ENCODE peak calls at places on chromosomes 11 and 22, in nine cellular contexts. J, Q, T, L, E, X, K, F and O are unnamed samples.

GRCh38 chr11:108947654-108948570 is 283.0 kb downstream of the DDX10 start:
- DNase-seq in J (no peak), E (no peak), X (no peak), F (peak), K (no peak), T (no peak), Q (no peak), L (no peak), O (no peak)

GRCh38 chr22:32396746-32397145 is 15.3 kb downstream of the RTCB start:
- DNase-seq in T (no peak), J (no peak), E (no peak), X (no peak), F (no peak), Q (no peak), L (peak), K (no peak), O (no peak)

GRCh38 chr22:23058481-23059336 is 11.6 kb upstream of the GNAZ start:
- DNase-seq in J (no peak), F (no peak), L (peak), Q (no peak), T (no peak), X (peak), E (no peak), K (no peak), O (no peak)

GRCh38 chr11:3642071-3642951 is 519 bp upstream of the ART5 start:
- DNase-seq in Q (peak), J (no peak), X (no peak), E (peak), L (peak), F (peak), T (peak), K (peak), O (peak)

GRCh38 chr11:104918113-104918824 is 20.0 kb upstream of the CASP12 start:
- DNase-seq in T (no peak), L (no peak), Q (no peak), J (no peak), E (peak), F (no peak), K (no peak), X (no peak), O (no peak)

GRCh38 chr11:33687733-33688479 is 12.7 kb downstream of the C11orf91 start:
- DNase-seq in F (no peak), K (peak), X (no peak), J (no peak), T (no peak), E (peak), Q (peak), L (no peak), O (no peak)

GRCh38 chr11:59560290-59560701 is 49.0 kb downstream of the OR4D9 start:
- DNase-seq in Q (peak), E (peak), J (no peak), X (no peak), F (peak), L (no peak), T (peak), K (peak), O (peak)

GRCh38 chr11:74347381-74347780 is 35.9 kb upstream of the P4HA3 start:
- DNase-seq in E (no peak), K (no peak), F (no peak), T (no peak), L (no peak), J (no peak), Q (no peak), X (no peak), O (no peak)

GRCh38 chr11:57514538-57515331 is 767 bp downstream of the SLC43A1 start:
- DNase-seq in F (peak), J (peak), L (peak), X (no peak), K (peak), E (peak), Q (no peak), T (peak), O (peak)

GRCh38 chr22:47297261-47298016 is 535.0 kb downstream of the TBC1D22A start:
- DNase-seq in L (no peak), T (no peak), X (peak), K (no peak), F (no peak), Q (no peak), E (no peak), J (no peak), O (no peak)

GRCh38 chr11:27699242-27699925 is 871 bp downstream of the BDNF start:
- DNase-seq in J (no peak), T (no peak), E (no peak), F (peak), K (peak), Q (no peak), L (no peak), X (no peak), O (no peak)

GRCh38 chr11:8261921-8262551 is 1.6 kb downstream of the LMO1 start:
- DNase-seq in Q (no peak), K (peak), F (no peak), T (no peak), E (no peak), L (peak), J (no peak), X (peak), O (no peak)

GRCh38 chr22:25159028-25159427 is 40.6 kb upstream of the CRYBB3 start:
- DNase-seq in F (no peak), L (no peak), J (no peak), X (no peak), K (no peak), E (no peak), T (no peak), Q (no peak), O (no peak)

GRCh38 chr11:12083380-12083779 is 27.0 kb upstream of the MICAL2 start:
- DNase-seq in L (no peak), K (peak), X (no peak), E (no peak), F (no peak), T (no peak), Q (no peak), J (no peak), O (no peak)

GRCh38 chr22:32996702-32997101 is 61.5 kb downstream of the SYN3 start:
- DNase-seq in J (no peak), Q (no peak), F (peak), L (peak), K (no peak), E (peak), X (no peak), T (no peak), O (no peak)

GRCh38 chr11:16155448-16155847 is 200.9 kb downstream of the SOX6 start:
- DNase-seq in K (no peak), L (no peak), E (peak), Q (no peak), X (no peak), T (no peak), J (no peak), F (no peak), O (no peak)

GRCh38 chr22:33909075-33909458 is 11.2 kb downstream of the LARGE1 start:
- DNase-seq in L (no peak), T (no peak), J (no peak), Q (no peak), E (no peak), F (no peak), K (no peak), X (no peak), O (no peak)

GRCh38 chr11:27183672-27184457 is 143.2 kb downstream of the BBOX1 start:
- DNase-seq in X (no peak), J (no peak), E (peak), Q (peak), K (peak), L (no peak), T (peak), F (peak), O (no peak)

GRCh38 chr11:115215694-115216615 is 288.3 kb downstream of the CADM1 start:
- DNase-seq in L (no peak), J (no peak), F (no peak), K (peak), X (no peak), E (no peak), Q (no peak), T (no peak), O (no peak)

GRCh38 chr11:28259177-28259843 is 151.1 kb downstream of the METTL15 start:
- DNase-seq in T (no peak), X (no peak), E (no peak), K (no peak), Q (no peak), L (no peak), J (no peak), F (no peak), O (no peak)

GRCh38 chr11:28606930-28607329 is 498.7 kb downstream of the METTL15 start:
- DNase-seq in X (no peak), K (no peak), E (no peak), F (no peak), L (no peak), J (no peak), Q (no peak), T (no peak), O (no peak)

GRCh38 chr11:44575288-44575672 is 9.8 kb downstream of the CD82 start:
- DNase-seq in E (peak), F (peak), J (no peak), K (no peak), T (no peak), L (no peak), X (no peak), Q (no peak), O (no peak)

GRCh38 chr11:68120212-68121066 is 749 bp downstream of the CHKA start:
- DNase-seq in E (peak), T (peak), J (no peak), Q (no peak), F (peak), K (peak), X (peak), L (peak), O (peak)

GRCh38 chr11:1817511-1817910 is 17.3 kb upstream of the SYT8 start:
- DNase-seq in T (no peak), K (no peak), X (no peak), Q (no peak), L (no peak), J (no peak), E (no peak), F (peak), O (no peak)

GRCh38 chr22:23893957-23894709 is at the start of gene MIF:
- DNase-seq in E (peak), T (peak), X (peak), J (peak), K (peak), Q (peak), L (peak), F (peak), O (peak)

GRCh38 chr11:66335531-66336233 is 552 bp downstream of the RIN1 start:
- DNase-seq in K (no peak), J (no peak), E (peak), Q (no peak), L (peak), T (no peak), F (peak), X (no peak), O (no peak)

GRCh38 chr11:18578975-18579598 is 9.4 kb downstream of the UEVLD start:
- DNase-seq in T (no peak), J (no peak), X (no peak), K (no peak), E (no peak), F (no peak), Q (no peak), L (no peak), O (no peak)

GRCh38 chr11:115653076-115653475 is 148.9 kb upstream of the CADM1 start:
- DNase-seq in X (no peak), K (no peak), F (no peak), E (no peak), Q (no peak), J (no peak), L (no peak), T (no peak), O (no peak)

GRCh38 chr11:66324626-66325025 is 7.8 kb upstream of the CD248 start:
- DNase-seq in K (no peak), L (no peak), T (no peak), F (no peak), J (no peak), E (peak), Q (no peak), X (no peak), O (no peak)

GRCh38 chr11:130118165-130118564 is 41.4 kb upstream of the ST14 start:
- DNase-seq in F (no peak), E (no peak), T (no peak), Q (no peak), K (no peak), L (no peak), J (no peak), X (no peak), O (no peak)

GRCh38 chr22:22520020-22520656 is at the start of gene ZNF280A:
- DNase-seq in J (no peak), T (no peak), F (no peak), K (no peak), L (no peak), E (peak), X (no peak), Q (peak), O (no peak)

GRCh38 chr11:40401132-40401853 is 1058.2 kb downstream of the LRRC4C start:
- DNase-seq in Q (no peak), F (no peak), E (no peak), X (no peak), K (no peak), T (no peak), J (no peak), L (no peak), O (no peak)

GRCh38 chr11:102850973-102851745 is 7.8 kb upstream of the MMP3 start:
- DNase-seq in L (no peak), Q (no peak), T (no peak), E (peak), J (no peak), K (no peak), F (peak), X (no peak), O (no peak)

GRCh38 chr22:23415490-23415851 is 164.6 kb downstream of the IGLL1 start:
- DNase-seq in Q (no peak), J (no peak), K (no peak), L (no peak), E (no peak), X (peak), F (no peak), T (no peak), O (no peak)

GRCh38 chr11:116333193-116333592 is 439.6 kb downstream of the BUD13 start:
- DNase-seq in F (no peak), E (no peak), K (no peak), L (no peak), Q (no peak), T (no peak), X (no peak), J (no peak), O (no peak)

GRCh38 chr11:33347490-33348125 is 90.4 kb downstream of the HIPK3 start:
- DNase-seq in J (no peak), Q (no peak), X (no peak), F (no peak), L (no peak), K (no peak), E (no peak), T (no peak), O (no peak)

GRCh38 chr22:31155425-31155824 is 4.6 kb upstream of the RNF185 start:
- DNase-seq in Q (no peak), X (no peak), L (no peak), T (no peak), J (no peak), F (no peak), E (peak), K (no peak), O (no peak)